ENCODE peak calls at places on chromosome 14, in ten cellular contexts. U is stomach, S is NB4, K is body of pancreas, D is ovary, Y is transverse colon, W is A549, M is sigmoid colon, L is esophagus squamous epithelium, X is IMR-90. H is an unnamed sample.

GRCh38 chr14:68032154-68032553 is 212.6 kb downstream of the RAD51B start:
- DNase-seq in U (no peak), S (no peak), K (no peak), D (no peak), Y (no peak), W (no peak), M (no peak), L (no peak), X (no peak), H (no peak)

GRCh38 chr14:94113908-94114588 is 3.5 kb downstream of the IFI27 start:
- DNase-seq in U (peak; percentile 17), S (no peak), K (no peak), D (peak; percentile 5), Y (no peak), W (no peak), M (peak; percentile 9), L (no peak), X (peak; percentile 31), H (no peak)

GRCh38 chr14:68217891-68218290 is 398.3 kb downstream of the RAD51B start:
- DNase-seq in U (no peak), S (no peak), K (no peak), D (no peak), Y (no peak), W (no peak), M (no peak), L (no peak), X (no peak), H (no peak)

GRCh38 chr14:102474934-102475333 is 34.6 kb downstream of the ANKRD9 start:
- DNase-seq in U (peak; percentile 35), S (no peak), K (peak; percentile 45), D (peak; percentile 84), Y (peak; percentile 47), W (no peak), M (peak; percentile 84), L (no peak), X (peak; percentile 80), H (peak; percentile 75)

GRCh38 chr14:52272375-52272774 is 4.9 kb downstream of the PTGDR start:
- DNase-seq in U (no peak), S (peak; percentile 42), K (no peak), D (no peak), Y (peak; percentile 48), W (peak; percentile 26), M (no peak), L (no peak), X (peak; percentile 40), H (peak; percentile 19)

GRCh38 chr14:103023881-103024473 is 33.4 kb downstream of the CDC42BPB start:
- DNase-seq in U (no peak), S (peak; percentile 38), K (no peak), D (no peak), Y (no peak), W (no peak), M (no peak), L (no peak), X (peak; percentile 91), H (no peak)

GRCh38 chr14:62409909-62410308 is 635.3 kb downstream of the KCNH5 start:
- DNase-seq in U (no peak), S (no peak), K (no peak), D (no peak), Y (no peak), W (no peak), M (no peak), L (no peak), X (peak; percentile 80), H (no peak)

GRCh38 chr14:34781242-34781641 is 66.8 kb upstream of the CFL2 start:
- DNase-seq in U (no peak), S (peak; percentile 11), K (no peak), D (no peak), Y (no peak), W (no peak), M (no peak), L (no peak), X (peak; percentile 96), H (peak; percentile 33)

GRCh38 chr14:31843361-31844091 is 233.6 kb upstream of the ARHGAP5 start:
- DNase-seq in U (no peak), S (no peak), K (no peak), D (no peak), Y (peak; percentile 34), W (no peak), M (no peak), L (no peak), X (peak; percentile 19), H (no peak)

GRCh38 chr14:96245710-96246534 is 10.1 kb upstream of the BDKRB1 start:
- DNase-seq in U (no peak), S (no peak), K (no peak), D (no peak), Y (no peak), W (no peak), M (no peak), L (no peak), X (peak; percentile 85), H (no peak)

GRCh38 chr14:79056879-79057278 is 886.7 kb downstream of the NRXN3 start:
- DNase-seq in U (no peak), S (no peak), K (no peak), D (no peak), Y (no peak), W (no peak), M (no peak), L (no peak), X (peak; percentile 97), H (no peak)

DNA sequence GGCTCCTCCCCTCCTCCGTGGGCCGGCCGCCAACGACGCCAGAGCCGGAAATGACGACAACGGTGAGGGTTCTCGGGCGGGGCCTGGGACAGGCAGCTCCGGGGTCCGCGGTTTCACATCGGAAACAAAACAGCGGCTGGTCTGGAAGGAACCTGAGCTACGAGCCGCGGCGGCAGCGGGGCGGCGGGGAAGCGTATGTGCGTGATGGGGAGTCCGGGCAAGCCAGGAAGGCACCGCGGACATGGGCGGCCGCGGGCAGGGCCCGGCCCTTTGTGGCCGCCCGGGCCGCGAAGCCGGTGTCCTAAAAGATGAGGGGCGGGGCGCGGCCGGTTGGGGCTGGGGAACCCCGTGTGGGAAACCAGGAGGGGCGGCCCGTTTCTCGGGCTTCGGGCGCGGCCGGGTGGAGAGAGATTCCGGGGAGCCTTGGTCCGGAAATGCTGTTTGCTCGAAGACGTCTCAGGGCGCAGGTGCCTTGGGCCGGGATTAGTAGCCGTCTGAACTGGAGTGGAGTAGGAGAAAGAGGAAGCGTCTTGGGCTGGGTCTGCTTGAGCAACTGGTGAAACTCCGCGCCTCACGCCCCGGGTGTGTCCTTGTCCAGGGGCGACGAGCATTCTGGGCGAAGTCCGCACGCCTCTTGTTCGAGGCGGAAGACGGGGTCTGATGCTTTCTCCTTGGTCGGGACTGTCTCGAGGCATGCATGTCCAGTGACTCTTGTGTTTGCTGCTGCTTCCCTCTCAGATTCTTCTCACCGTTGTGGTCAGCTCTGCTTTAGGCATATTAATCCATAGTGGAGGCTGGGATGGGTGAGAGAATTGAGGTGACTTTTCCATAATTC is at the start of gene PSEN1:
- DNase-seq in U (peak; percentile 98), S (peak; percentile 95), K (peak; percentile 95), D (peak; percentile 98), Y (peak; percentile 98), W (peak; percentile 90), M (peak; percentile 98), L (peak; percentile 74), X (peak; percentile 88), H (peak; percentile 97)
- TF ChIP-seq POLR2A in U (peak; percentile 77), S (peak; percentile 85), K (peak; percentile 92), D (peak; percentile 81), Y (peak; percentile 95), W (peak; percentile 65), M (peak; percentile 72), L (no peak), X (peak; percentile 96), H (peak; percentile 74)

GRCh38 chr14:55440385-55440784 is at the start of gene TBPL2:
- DNase-seq in U (no peak), S (no peak), K (no peak), D (no peak), Y (no peak), W (no peak), M (no peak), L (no peak), X (no peak), H (no peak)
- H3K4me3 ChIP-seq in U (no peak within 1 kb of the TSS), S (no peak within 1 kb of the TSS), K (no peak within 1 kb of the TSS), D (no peak within 1 kb of the TSS), Y (no peak within 1 kb of the TSS), W (no peak within 1 kb of the TSS), M (no peak within 1 kb of the TSS), L (no peak within 1 kb of the TSS), X (no peak within 1 kb of the TSS), H (no peak within 1 kb of the TSS)

GRCh38 chr14:76456200-76456599 is 80.3 kb downstream of the ESRRB start:
- DNase-seq in U (no peak), S (peak; percentile 49), K (peak; percentile 35), D (no peak), Y (no peak), W (peak; percentile 53), M (no peak), L (no peak), X (peak; percentile 8), H (peak; percentile 45)
- TF ChIP-seq CTCF in U (no peak), S (peak; percentile 50), K (peak; percentile 24), D (no peak), Y (peak; percentile 36), W (peak; percentile 37), M (peak; percentile 23), L (peak; percentile 47), X (peak; percentile 27), H (peak; percentile 50)

DNA sequence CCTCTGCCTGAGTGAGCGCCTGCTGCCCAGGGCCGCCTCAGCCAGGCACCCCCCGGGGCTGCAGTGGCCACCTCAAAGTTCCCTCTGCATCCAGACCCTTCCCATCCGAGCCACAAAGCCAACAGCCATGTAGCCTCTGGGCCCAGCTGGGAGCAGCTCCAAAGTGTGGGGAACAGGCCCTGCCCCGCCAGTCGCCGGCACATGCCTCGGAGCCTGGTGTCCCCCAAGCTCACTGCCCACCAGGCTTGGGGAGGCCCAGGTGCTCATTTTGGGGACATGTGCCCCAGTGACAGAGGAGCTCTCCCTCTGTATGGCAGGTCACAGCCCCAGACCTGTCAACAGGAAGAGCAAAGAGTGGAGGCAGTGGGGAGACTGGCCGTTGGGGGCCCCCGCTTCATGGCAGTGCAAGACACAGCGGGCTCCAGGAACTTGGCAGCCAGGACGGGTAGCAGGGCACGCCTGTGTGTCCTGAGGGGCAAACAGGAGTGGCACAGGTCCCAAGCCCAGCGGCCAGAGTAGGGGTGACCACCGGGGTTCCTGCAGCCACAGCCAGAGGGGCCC is 29.9 kb downstream of the JAG2 start:
- DNase-seq in U (no peak), S (no peak), K (no peak), D (no peak), Y (no peak), W (no peak), M (peak; percentile 53), L (no peak), X (no peak), H (no peak)
- TF ChIP-seq POLR2A in U (no peak), S (no peak), K (no peak), D (no peak), Y (no peak), W (no peak), M (no peak), L (no peak), X (no peak), H (no peak)

DNA sequence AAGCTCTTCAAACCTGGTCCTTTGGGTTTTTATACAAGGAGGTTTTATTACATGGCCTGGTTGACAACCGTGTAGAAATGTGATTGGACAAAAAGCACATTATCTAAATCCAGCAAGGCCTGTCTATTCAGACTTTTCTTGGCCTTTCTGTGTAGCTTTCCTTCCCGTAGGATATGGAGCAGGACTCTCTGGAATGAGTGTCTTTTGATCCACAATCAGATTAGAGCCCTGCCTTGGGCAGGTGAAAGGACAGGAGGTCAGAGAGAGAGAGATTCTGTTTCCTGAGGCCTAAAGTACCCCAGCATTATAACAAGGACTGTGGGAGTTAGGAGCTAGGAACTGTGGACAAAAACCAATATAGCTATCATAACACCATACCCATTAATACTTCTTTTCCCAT is 375.5 kb upstream of the RGS6 start:
- DNase-seq in U (no peak), S (no peak), K (no peak), D (no peak), Y (no peak), W (no peak), M (no peak), L (no peak), X (no peak), H (no peak)
- H3K4me3 ChIP-seq in U (no peak overlapping the region), S (no peak overlapping the region), K (no peak overlapping the region), D (no peak overlapping the region), Y (no peak overlapping the region), W (no peak overlapping the region), M (no peak overlapping the region), L (no peak overlapping the region), X (no peak overlapping the region), H (no peak overlapping the region)

H was measured in adrenal gland.